ENCODE peak calls at places on chromosomes 4 and X, in seven cellular contexts. Z is vagina, N is left ventricle myocardium inferior, H is neuronal stem cell, X is upper lobe of right lung, F is left lung, P is neural progenitor cell. I is an unnamed sample.
A peak's percentile ranks its signal among the peaks of the same experiment; 100 is the strongest.

GRCh38 chrX:103608305-103608963 is 671 bp downstream of the TCEAL3 start:
- DNase-seq in F (peak; percentile 59), H (no peak), X (peak; percentile 62), Z (no peak), P (peak; percentile 11), N (no peak), I (no peak)

GRCh38 chrX:16578218-16578617 is 71.7 kb upstream of the S100G start:
- DNase-seq in F (no peak), Z (no peak), P (peak; percentile 4), N (no peak), X (no peak), H (no peak), I (no peak)

GRCh38 chr4:53601251-53601764 is 10.0 kb upstream of the LNX1 start:
- DNase-seq in N (peak; percentile 15), Z (no peak), H (no peak), F (no peak), X (no peak), P (peak; percentile 66), I (no peak)

GRCh38 chr4:76622126-76622525 is 187.1 kb downstream of the SHROOM3 start:
- DNase-seq in Z (no peak), H (no peak), N (no peak), P (no peak), X (no peak), F (no peak), I (no peak)

GRCh38 chr4:41526628-41527027 is 11.3 kb upstream of the LIMCH1 start:
- DNase-seq in H (no peak), P (no peak), N (no peak), F (no peak), Z (no peak), X (no peak), I (no peak)

GRCh38 chr4:76801621-76802545 is 96.1 kb downstream of the SOWAHB start:
- DNase-seq in H (peak; percentile 24), P (peak; percentile 55), N (peak; percentile 48), X (no peak), F (no peak), Z (no peak), I (peak; percentile 33)

GRCh38 chr4:174654634-174655033 is 132.3 kb upstream of the HPGD start:
- DNase-seq in F (no peak), Z (no peak), H (no peak), P (no peak), X (no peak), N (no peak), I (no peak)

GRCh38 chr4:10664408-10664807 is 20.2 kb downstream of the CLNK start:
- DNase-seq in X (no peak), F (no peak), H (no peak), P (no peak), Z (no peak), N (peak; percentile 22), I (no peak)

GRCh38 chrX:106932492-106932923 is 12.3 kb downstream of the CLDN2 start:
- DNase-seq in P (no peak), N (no peak), Z (no peak), H (no peak), X (no peak), F (no peak), I (no peak)

GRCh38 chr4:142801966-142802365 is 44.1 kb downstream of the INPP4B start:
- DNase-seq in F (no peak), P (no peak), Z (no peak), H (no peak), X (no peak), N (no peak), I (no peak)

GRCh38 chr4:54061067-54061466 is 3.3 kb downstream of the CHIC2 start:
- DNase-seq in P (no peak), F (no peak), H (no peak), Z (no peak), X (no peak), N (no peak), I (no peak)

GRCh38 chr4:20251796-20252655 is at the start of gene SLIT2:
- DNase-seq in F (peak; percentile 88), H (peak; percentile 88), P (peak; percentile 92), X (peak; percentile 88), Z (no peak), N (peak; percentile 82), I (no peak)

GRCh38 chr4:42750831-42751230 is 93.9 kb upstream of the ATP8A1 start:
- DNase-seq in F (no peak), N (no peak), X (no peak), Z (no peak), H (no peak), P (peak; percentile 63), I (no peak)

GRCh38 chrX:154460326-154460725 is 2.2 kb downstream of the PLXNA3 start:
- DNase-seq in H (no peak), F (no peak), X (no peak), N (no peak), Z (no peak), P (no peak), I (no peak)

GRCh38 chr4:78482281-78482680 is 69.3 kb upstream of the ANXA3 start:
- DNase-seq in X (no peak), P (no peak), H (no peak), N (no peak), Z (no peak), F (no peak), I (no peak)

GRCh38 chrX:3712080-3712869 is 1.2 kb downstream of the PRKX start:
- DNase-seq in H (no peak), N (no peak), Z (no peak), F (no peak), P (peak; percentile 12), X (no peak), I (no peak)

GRCh38 chrX:33543757-33544156 is 332.4 kb upstream of the DMD start:
- DNase-seq in H (no peak), N (no peak), F (no peak), X (no peak), P (peak; percentile 1), Z (no peak), I (no peak)

GRCh38 chr4:168398589-168398988 is 80.0 kb upstream of the DDX60 start:
- DNase-seq in F (no peak), P (no peak), H (no peak), Z (no peak), X (no peak), N (no peak), I (no peak)

GRCh38 chr4:75995727-75996126 is 5.0 kb upstream of the SDAD1 start:
- DNase-seq in N (no peak), F (no peak), P (peak; percentile 67), Z (no peak), H (peak; percentile 23), X (no peak), I (no peak)

GRCh38 chr4:55086561-55086960 is 38.8 kb downstream of the KDR start:
- DNase-seq in N (no peak), F (no peak), Z (no peak), P (no peak), X (no peak), H (no peak), I (no peak)

GRCh38 chr4:3766207-3766790 is at the start of gene ADRA2C:
- DNase-seq in P (peak; percentile 68), F (no peak), H (peak; percentile 24), Z (no peak), X (no peak), N (no peak), I (no peak)

GRCh38 chr4:30461218-30461617 is 259.0 kb upstream of the PCDH7 start:
- DNase-seq in X (no peak), F (no peak), N (no peak), Z (no peak), H (no peak), P (peak; percentile 51), I (no peak)

GRCh38 chrX:10648608-10649007 is 28.2 kb upstream of the MID1 start:
- DNase-seq in F (no peak), N (no peak), P (no peak), X (no peak), H (no peak), Z (no peak), I (no peak)

DNA sequence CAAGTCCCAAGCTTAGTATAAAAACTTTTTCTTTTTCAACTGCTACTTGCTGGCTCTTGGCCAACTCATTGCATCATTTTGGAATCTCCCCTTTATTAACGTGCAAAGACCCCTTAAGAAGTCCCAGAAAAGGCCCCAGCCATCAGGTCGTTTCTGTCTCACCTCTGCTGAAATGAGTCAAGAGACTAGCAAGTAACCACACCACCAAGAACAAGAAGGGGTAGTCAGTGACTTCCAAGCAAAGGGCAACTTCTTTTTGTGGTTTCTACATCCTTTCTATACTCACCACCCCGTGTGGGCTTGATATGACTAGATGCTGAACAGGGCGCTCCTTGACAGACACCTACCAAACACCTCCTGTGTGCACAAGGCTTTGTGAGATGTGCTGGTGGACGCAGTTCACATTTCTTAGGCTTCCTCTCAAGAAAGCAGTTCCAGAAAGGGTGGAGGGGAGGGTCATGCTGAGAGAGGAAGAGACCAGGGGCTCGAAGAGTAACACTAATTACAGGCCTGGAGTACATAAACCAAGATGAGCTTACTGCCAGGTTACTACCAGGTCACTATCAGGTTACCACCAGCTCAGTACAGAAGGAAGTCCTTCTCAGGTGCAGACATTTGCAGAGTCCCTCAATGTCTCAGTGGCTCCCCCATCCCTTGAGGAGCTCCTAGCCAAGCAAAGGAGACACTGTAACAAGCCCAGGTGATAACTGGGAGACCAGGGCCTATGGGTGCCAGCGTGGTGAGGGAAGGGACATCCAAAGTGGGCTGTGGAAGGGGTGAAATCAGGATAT is 19.3 kb downstream of the JAKMIP1 start:
- DNase-seq in F (no peak), N (no peak), X (no peak), P (no peak), H (no peak), Z (no peak), I (peak; percentile 40)
- H3K4me1 ChIP-seq in F (no peaks in the 10 kb centered on the region), N (no peaks in the 10 kb centered on the region), X (no peaks in the 10 kb centered on the region), P (no peaks in the 10 kb centered on the region), H (no peaks in the 10 kb centered on the region), Z (no peaks in the 10 kb centered on the region), I (peaks cover 82% of the 10 kb centered on the region)

DNA sequence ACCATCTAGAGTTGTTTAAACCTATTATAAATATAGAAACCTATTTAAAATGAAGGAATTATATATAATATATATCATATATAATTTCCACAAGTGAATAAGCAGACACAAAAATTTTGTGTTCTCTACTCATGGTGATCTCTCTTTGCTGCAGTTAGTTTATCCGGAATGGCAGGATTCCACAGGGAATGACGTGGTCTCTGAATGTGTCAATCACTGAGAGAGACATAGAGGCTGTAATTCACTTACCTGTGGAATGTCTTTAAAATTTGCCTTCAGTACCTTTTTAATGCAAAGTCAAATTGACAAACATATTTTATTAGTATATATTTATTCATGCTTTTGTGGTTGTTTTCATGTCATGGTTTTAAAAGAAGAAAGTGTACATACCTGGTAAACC is 669.3 kb downstream of the NLGN4X start:
- DNase-seq in H (no peak), F (no peak), X (no peak), N (no peak), Z (no peak), P (no peak), I (no peak)
- H3K27me3 ChIP-seq in H (no peaks in the 10 kb centered on the region), F (no peaks in the 10 kb centered on the region), X (no peaks in the 10 kb centered on the region), N (no peaks in the 10 kb centered on the region), Z (no peaks in the 10 kb centered on the region), P (no peaks in the 10 kb centered on the region), I (no peaks in the 10 kb centered on the region)

GRCh38 chrX:47446971-47447370 is 36.1 kb downstream of the ZNF41 start:
- DNase-seq in X (no peak), N (no peak), Z (no peak), H (no peak), P (no peak), F (no peak), I (no peak)
- H3K9me3 ChIP-seq in X (peaks cover 5% of the 10 kb centered on the region), N (peaks cover 36% of the 10 kb centered on the region), Z (peaks cover 14% of the 10 kb centered on the region), H (peaks cover 63% of the 10 kb centered on the region), P (peaks cover 30% of the 10 kb centered on the region), F (peaks cover 5% of the 10 kb centered on the region), I (peaks cover 25% of the 10 kb centered on the region)

DNA sequence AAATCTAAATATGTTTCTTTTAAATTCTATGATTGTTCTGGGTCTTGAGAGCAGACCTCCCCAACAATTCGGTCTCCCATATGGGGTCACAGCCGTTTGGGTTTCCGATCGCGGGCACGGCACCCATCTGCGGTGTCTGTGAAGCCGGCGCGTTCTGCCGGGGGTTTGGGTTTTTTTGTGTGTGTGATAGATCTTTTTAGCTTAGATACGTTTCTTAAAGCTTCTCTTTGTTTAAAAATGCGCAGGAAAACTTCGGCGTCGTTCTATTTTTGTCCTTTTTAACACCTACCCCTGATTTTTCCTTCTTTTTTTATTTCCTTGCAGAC is 34.2 kb downstream of the TBC1D14 start:
- DNase-seq in P (no peak), X (no peak), N (no peak), F (no peak), H (no peak), Z (no peak), I (no peak)
- H3K4me1 ChIP-seq in P (peaks cover 47% of the 10 kb centered on the region), X (peaks cover 44% of the 10 kb centered on the region), N (peaks cover 41% of the 10 kb centered on the region), F (peaks cover 30% of the 10 kb centered on the region), H (peaks cover 25% of the 10 kb centered on the region), Z (peaks cover 43% of the 10 kb centered on the region), I (peaks cover 73% of the 10 kb centered on the region)